ENCODE peak calls at places on chromosomes 7 and 10, in four cellular contexts. F is cardiac fibroblast, N is mucosa of descending colon, P is heart right ventricle. B is an unnamed sample.
A peak's percentile ranks its signal among the peaks of the same experiment; 100 is the strongest.

GRCh38 chr7:64562246-64562620 is 638 bp downstream of the ZNF680 start:
- DNase-seq in F (peak; percentile 29), N (no peak), P (no peak), B (no peak)

GRCh38 chr10:93947524-93947923 is 46.2 kb upstream of the PLCE1 start:
- DNase-seq in F (no peak), N (no peak), P (no peak), B (no peak)

GRCh38 chr7:89994483-89994882 is 159.8 kb upstream of the STEAP1 start:
- DNase-seq in F (no peak), N (no peak), P (no peak), B (no peak)

GRCh38 chr7:36668750-36669149 is 55.5 kb downstream of the AOAH start:
- DNase-seq in F (no peak), N (no peak), P (no peak), B (no peak)

GRCh38 chr7:23000597-23001360 is 13.2 kb downstream of the HYCC1 start:
- DNase-seq in F (peak; percentile 23), N (no peak), P (no peak), B (no peak)

GRCh38 chr7:150388709-150389531 is 9.8 kb downstream of the ZNF775 start:
- DNase-seq in F (no peak), N (peak; percentile 84), P (peak; percentile 69), B (peak; percentile 73)

GRCh38 chr7:49774459-49775064 is 1.1 kb downstream of the VWC2 start:
- DNase-seq in F (no peak), N (peak; percentile 36), P (peak; percentile 9), B (peak; percentile 29)

GRCh38 chr10:22252286-22252800 is 34.5 kb upstream of the EBLN1 start:
- DNase-seq in F (peak; percentile 52), N (peak; percentile 58), P (peak; percentile 61), B (peak; percentile 26)

GRCh38 chr7:12851142-12851541 is 163.7 kb downstream of the ARL4A start:
- DNase-seq in F (no peak), N (no peak), P (no peak), B (no peak)

GRCh38 chr10:102744374-102745051 is 765 bp downstream of the WBP1L start:
- DNase-seq in F (peak; percentile 32), N (peak; percentile 32), P (no peak), B (no peak)

GRCh38 chr7:108581655-108582491 is 12.2 kb downstream of the DNAJB9 start:
- DNase-seq in F (no peak), N (no peak), P (no peak), B (no peak)

GRCh38 chr10:27360581-27361172 is 120.1 kb upstream of the ACBD5 start:
- DNase-seq in F (peak; percentile 82), N (peak; percentile 81), P (peak; percentile 64), B (peak; percentile 76)

GRCh38 chr7:20114463-20114862 is 102.7 kb downstream of the MACC1 start:
- DNase-seq in F (peak; percentile 22), N (no peak), P (peak; percentile 12), B (no peak)

GRCh38 chr7:98234429-98235147 is 17.4 kb downstream of the TECPR1 start:
- DNase-seq in F (peak; percentile 25), N (no peak), P (no peak), B (no peak)

GRCh38 chr10:6650580-6650979 is 70.5 kb upstream of the PRKCQ start:
- DNase-seq in F (no peak), N (no peak), P (no peak), B (no peak)

GRCh38 chr10:9103301-9103700 is 1048.8 kb downstream of the GATA3 start:
- DNase-seq in F (no peak), N (no peak), P (no peak), B (no peak)

GRCh38 chr10:4137299-4137698 is 352.3 kb upstream of the KLF6 start:
- DNase-seq in F (no peak), N (no peak), P (no peak), B (no peak)

GRCh38 chr10:18216482-18216881 is 76.3 kb downstream of the CACNB2 start:
- DNase-seq in F (peak; percentile 64), N (no peak), P (no peak), B (no peak)

GRCh38 chr10:29858352-29859267 is 200.8 kb downstream of the JCAD start:
- DNase-seq in F (peak; percentile 77), N (peak; percentile 72), P (peak; percentile 65), B (peak; percentile 59)

GRCh38 chr7:4774804-4775280 is 581 bp upstream of the AP5Z1 start:
- DNase-seq in F (peak; percentile 85), N (peak; percentile 62), P (peak; percentile 37), B (peak; percentile 41)

GRCh38 chr10:6014241-6014761 is 37.0 kb upstream of the IL15RA start:
- DNase-seq in F (peak; percentile 64), N (no peak), P (peak; percentile 75), B (peak; percentile 77)

GRCh38 chr7:22194633-22195273 is 162.2 kb downstream of the RAPGEF5 start:
- DNase-seq in F (no peak), N (no peak), P (no peak), B (no peak)

GRCh38 chr7:154437238-154437637 is 385.0 kb downstream of the DPP6 start:
- DNase-seq in F (no peak), N (no peak), P (no peak), B (no peak)

GRCh38 chr10:89069589-89069988 is 79.0 kb downstream of the FAS start:
- DNase-seq in F (no peak), N (no peak), P (no peak), B (no peak)

GRCh38 chr10:16853809-16854208 is 36.6 kb upstream of the RSU1 start:
- DNase-seq in F (no peak), N (no peak), P (no peak), B (no peak)

GRCh38 chr7:130473289-130473688 is 18.6 kb upstream of the MEST start:
- DNase-seq in F (no peak), N (no peak), P (no peak), B (no peak)

B was measured in colonic mucosa.